ENCODE peak calls at places on chromosomes 5 and 9, in seven cellular contexts. U is H1, Q is SK-N-SH, H is HepG2, F is K562, M is GM12878, Z is GM12892. J is an unnamed sample.

GRCh38 chr9:18692240-18692639 is 218.3 kb downstream of the ADAMTSL1 start:
- DNase-seq in U (no peak), Q (no peak), H (no peak), F (no peak), M (no peak), Z (no peak), J (no peak)

GRCh38 chr9:136354592-136355085 is 8.9 kb downstream of the DNLZ start:
- DNase-seq in U (no peak), Q (no peak), H (no peak), F (peak), M (no peak), Z (no peak), J (no peak)

GRCh38 chr5:127425868-127426267 is 91.6 kb upstream of the PRRC1 start:
- DNase-seq in U (no peak), Q (peak), H (no peak), F (no peak), M (no peak), Z (no peak), J (no peak)

GRCh38 chr5:37090781-37091180 is 158.4 kb downstream of the CPLANE1 start:
- DNase-seq in U (no peak), Q (no peak), H (no peak), F (no peak), M (no peak), Z (no peak), J (no peak)

GRCh38 chr5:61275841-61276240 is 56.2 kb upstream of the ZSWIM6 start:
- DNase-seq in U (no peak), Q (no peak), H (no peak), F (peak), M (no peak), Z (no peak), J (no peak)

GRCh38 chr5:176364765-176365662 is at the start of gene ARL10:
- DNase-seq in U (peak), Q (peak), H (no peak), F (no peak), M (no peak), Z (peak), J (peak)

GRCh38 chr9:3262831-3263544 is 262.8 kb downstream of the RFX3 start:
- DNase-seq in U (no peak), Q (no peak), H (no peak), F (no peak), M (no peak), Z (no peak), J (no peak)

GRCh38 chr5:150538007-150538917 is 30.3 kb downstream of the NDST1 start:
- DNase-seq in U (no peak), Q (no peak), H (no peak), F (peak), M (no peak), Z (no peak), J (no peak)

GRCh38 chr9:20729545-20729944 is 45.5 kb downstream of the FOCAD start:
- DNase-seq in U (no peak), Q (no peak), H (no peak), F (no peak), M (no peak), Z (no peak), J (no peak)

GRCh38 chr5:1795506-1795905 is 4.1 kb downstream of the MRPL36 start:
- DNase-seq in U (no peak), Q (no peak), H (no peak), F (no peak), M (no peak), Z (no peak), J (no peak)

GRCh38 chr5:128674837-128675446 is 136.9 kb upstream of the FBN2 start:
- DNase-seq in U (peak), Q (peak), H (peak), F (peak), M (no peak), Z (no peak), J (peak)

GRCh38 chr9:137785704-137786161 is 91.8 kb upstream of the CACNA1B start:
- DNase-seq in U (no peak), Q (no peak), H (peak), F (no peak), M (no peak), Z (no peak), J (no peak)

GRCh38 chr5:37664551-37664950 is 175.3 kb downstream of the GDNF start:
- DNase-seq in U (no peak), Q (no peak), H (no peak), F (no peak), M (no peak), Z (no peak), J (no peak)

GRCh38 chr9:82584349-82584846 is 478.5 kb downstream of the RASEF start:
- DNase-seq in U (no peak), Q (no peak), H (no peak), F (no peak), M (no peak), Z (no peak), J (no peak)

GRCh38 chr9:21810388-21810787 is 8.0 kb downstream of the MTAP start:
- DNase-seq in U (no peak), Q (no peak), H (no peak), F (no peak), M (no peak), Z (no peak), J (no peak)

GRCh38 chr9:38186372-38187115 is 117.5 kb upstream of the SHB start:
- DNase-seq in U (no peak), Q (no peak), H (no peak), F (no peak), M (no peak), Z (no peak), J (no peak)

GRCh38 chr5:683619-684481 is 9.3 kb downstream of the TPPP start:
- DNase-seq in U (no peak), Q (no peak), H (no peak), F (no peak), M (no peak), Z (peak), J (no peak)

GRCh38 chr5:108523360-108523759 is 141.5 kb upstream of the FBXL17 start:
- DNase-seq in U (no peak), Q (no peak), H (no peak), F (no peak), M (no peak), Z (no peak), J (no peak)

GRCh38 chr9:137445275-137445807 is 4.2 kb upstream of the ENTPD8 start:
- DNase-seq in U (peak), Q (peak), H (peak), F (peak), M (peak), Z (peak), J (peak)

GRCh38 chr5:38509185-38509584 is 47.3 kb downstream of the LIFR start:
- DNase-seq in U (no peak), Q (no peak), H (no peak), F (no peak), M (no peak), Z (no peak), J (no peak)

GRCh38 chr5:11258001-11258400 is 497.0 kb upstream of the DAP start:
- DNase-seq in U (no peak), Q (no peak), H (no peak), F (no peak), M (no peak), Z (no peak), J (no peak)

GRCh38 chr5:126410623-126411022 is 12.6 kb upstream of the GRAMD2B start:
- DNase-seq in U (no peak), Q (no peak), H (no peak), F (no peak), M (no peak), Z (no peak), J (no peak)

GRCh38 chr5:61706751-61707150 is 374.7 kb downstream of the ZSWIM6 start:
- DNase-seq in U (no peak), Q (no peak), H (no peak), F (no peak), M (no peak), Z (no peak), J (no peak)

GRCh38 chr9:33265211-33265885 is 499 bp downstream of the CHMP5 start:
- DNase-seq in U (no peak), Q (no peak), H (no peak), F (no peak), M (no peak), Z (no peak), J (no peak)

GRCh38 chr5:80245986-80246781 is 9.7 kb downstream of the SERINC5 start:
- DNase-seq in U (no peak), Q (no peak), H (peak), F (no peak), M (no peak), Z (no peak), J (no peak)

GRCh38 chr5:151094054-151094858 is 13.4 kb upstream of the TNIP1 start:
- DNase-seq in U (no peak), Q (no peak), H (no peak), F (no peak), M (no peak), Z (peak), J (no peak)

GRCh38 chr5:54387659-54388232 is 67.8 kb upstream of the HSPB3 start:
- DNase-seq in U (no peak), Q (no peak), H (no peak), F (no peak), M (no peak), Z (no peak), J (no peak)

GRCh38 chr9:87641067-87641466 is 84.9 kb upstream of the CTSL start:
- DNase-seq in U (no peak), Q (no peak), H (no peak), F (no peak), M (no peak), Z (no peak), J (no peak)

GRCh38 chr5:38925154-38925925 is 79.5 kb downstream of the OSMR start:
- DNase-seq in U (no peak), Q (no peak), H (no peak), F (no peak), M (no peak), Z (no peak), J (no peak)

GRCh38 chr9:103335461-103335860 is 340.3 kb downstream of the CYLC2 start:
- DNase-seq in U (no peak), Q (no peak), H (no peak), F (no peak), M (no peak), Z (no peak), J (no peak)

GRCh38 chr5:90055831-90056328 is 353.7 kb downstream of the CETN3 start:
- DNase-seq in U (no peak), Q (no peak), H (no peak), F (no peak), M (no peak), Z (no peak), J (no peak)

GRCh38 chr9:104775961-104776360 is 12.0 kb downstream of the NIPSNAP3B start:
- DNase-seq in U (no peak), Q (no peak), H (no peak), F (no peak), M (no peak), Z (no peak), J (no peak)

GRCh38 chr9:6938447-6938846 is 180.7 kb downstream of the KDM4C start:
- DNase-seq in U (no peak), Q (no peak), H (peak), F (no peak), M (no peak), Z (no peak), J (no peak)

GRCh38 chr9:2427016-2427891 is 194.3 kb upstream of the VLDLR start:
- DNase-seq in U (no peak), Q (no peak), H (no peak), F (no peak), M (no peak), Z (no peak), J (no peak)

GRCh38 chr5:132491368-132492364 is 1.1 kb upstream of the IRF1 start:
- DNase-seq in U (peak), Q (no peak), H (no peak), F (no peak), M (no peak), Z (no peak), J (no peak)

GRCh38 chr5:37448941-37449340 is 69.8 kb downstream of the WDR70 start:
- DNase-seq in U (no peak), Q (no peak), H (no peak), F (no peak), M (no peak), Z (no peak), J (no peak)

GRCh38 chr5:35618297-35618636 is 604 bp downstream of the SPEF2 start:
- DNase-seq in U (no peak), Q (no peak), H (no peak), F (no peak), M (no peak), Z (no peak), J (peak)

DNA sequence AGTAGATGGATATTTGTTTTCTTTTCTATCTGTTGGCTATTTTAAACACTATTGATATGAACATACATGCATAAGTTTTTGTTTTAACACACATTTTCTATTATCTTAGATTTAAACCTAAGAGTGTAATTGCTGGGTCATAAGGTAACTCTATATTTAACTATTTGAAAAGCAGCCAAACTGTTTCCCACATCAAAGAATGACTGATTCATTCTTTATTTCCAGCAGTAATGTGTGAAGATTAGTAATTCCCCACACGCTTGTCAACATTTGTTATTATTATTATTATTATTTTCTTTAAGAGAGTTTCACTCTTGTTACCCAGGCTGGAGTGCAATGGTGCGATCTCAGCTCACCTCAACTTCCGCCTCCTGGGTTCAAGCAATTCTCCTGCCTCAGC is 1495.8 kb downstream of the EFNA5 start:
- DNase-seq in U (no peak), Q (no peak), H (no peak), F (no peak), M (no peak), Z (no peak), J (no peak)
- TF ChIP-seq POLR2AphosphoS5 in U (no peak), Q (no peak), H (no peak), F (no peak), M (no peak), Z (no peak), J (no peak)

GRCh38 chr9:92468206-92468605 is 14.1 kb downstream of the ASPN start:
- DNase-seq in U (no peak), Q (no peak), H (no peak), F (no peak), M (no peak), Z (no peak), J (no peak)

GRCh38 chr9:92467041-92467440 is 15.3 kb downstream of the ASPN start:
- DNase-seq in U (no peak), Q (no peak), H (no peak), F (no peak), M (no peak), Z (no peak), J (no peak)

GRCh38 chr9:92467511-92467910 is 14.8 kb downstream of the ASPN start:
- DNase-seq in U (no peak), Q (no peak), H (no peak), F (no peak), M (no peak), Z (no peak), J (no peak)

GRCh38 chr9:92463387-92463786 is 18.9 kb downstream of the ASPN start:
- DNase-seq in U (no peak), Q (no peak), H (no peak), F (no peak), M (no peak), Z (no peak), J (no peak)

GRCh38 chr9:92463989-92464388 is 18.3 kb downstream of the ASPN start:
- DNase-seq in U (no peak), Q (no peak), H (no peak), F (no peak), M (no peak), Z (no peak), J (no peak)
- TF ChIP-seq TAF1 in U (no peak), Q (no peak), H (no peak), F (no peak), M (no peak), Z (no peak), J (no peak)

GRCh38 chr9:72041369-72041768 is 19.0 kb downstream of the C9orf57 start:
- DNase-seq in U (no peak), Q (no peak), H (no peak), F (no peak), M (no peak), Z (no peak), J (no peak)

GRCh38 chr9:72042928-72043327 is 17.5 kb downstream of the C9orf57 start:
- DNase-seq in U (no peak), Q (no peak), H (no peak), F (no peak), M (no peak), Z (no peak), J (no peak)

GRCh38 chr9:72039532-72039931 is 20.9 kb downstream of the C9orf57 start:
- DNase-seq in U (no peak), Q (no peak), H (no peak), F (no peak), M (peak), Z (no peak), J (no peak)

GRCh38 chr9:72044095-72044494 is 16.3 kb downstream of the C9orf57 start:
- DNase-seq in U (no peak), Q (no peak), H (no peak), F (no peak), M (no peak), Z (no peak), J (no peak)

GRCh38 chr9:72041775-72042194 is 18.6 kb downstream of the C9orf57 start:
- DNase-seq in U (no peak), Q (no peak), H (no peak), F (peak), M (peak), Z (no peak), J (no peak)
- TF ChIP-seq POLR2AphosphoS5 in U (no peak), Q (no peak), H (no peak), F (no peak), M (no peak), Z (no peak), J (no peak)

DNA sequence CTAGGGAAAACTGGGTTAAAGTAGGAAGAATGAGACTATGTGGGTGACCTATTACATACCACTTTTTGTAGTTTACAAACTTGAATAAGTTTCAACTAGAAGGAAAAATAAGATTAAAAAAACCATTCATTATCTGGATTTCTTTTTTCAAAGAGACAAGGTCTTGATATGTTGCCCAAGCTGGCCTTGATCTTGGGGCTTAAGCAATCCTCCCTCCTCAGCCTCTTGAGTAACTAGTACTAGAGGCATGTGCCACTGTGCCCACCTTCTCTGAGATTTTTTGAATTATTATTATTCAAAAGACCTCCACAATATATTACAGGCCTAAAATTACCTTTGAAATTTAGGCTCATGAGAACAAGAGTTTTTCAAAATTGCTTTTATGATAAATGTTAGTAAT is 63.2 kb downstream of the NR2F1-AS1 start:
- DNase-seq in U (no peak), Q (no peak), H (no peak), F (no peak), M (no peak), Z (no peak), J (no peak)
- TF ChIP-seq TAF1 in U (no peak), Q (no peak), H (no peak), F (no peak), M (no peak), Z (no peak), J (no peak)

GRCh38 chr9:13721481-13722235 is 442.2 kb upstream of the MPDZ start:
- DNase-seq in U (no peak), Q (no peak), H (no peak), F (no peak), M (no peak), Z (no peak), J (no peak)
- TF ChIP-seq POLR2AphosphoS5 in U (no peak), Q (no peak), H (no peak), F (no peak), M (no peak), Z (no peak), J (no peak)

DNA sequence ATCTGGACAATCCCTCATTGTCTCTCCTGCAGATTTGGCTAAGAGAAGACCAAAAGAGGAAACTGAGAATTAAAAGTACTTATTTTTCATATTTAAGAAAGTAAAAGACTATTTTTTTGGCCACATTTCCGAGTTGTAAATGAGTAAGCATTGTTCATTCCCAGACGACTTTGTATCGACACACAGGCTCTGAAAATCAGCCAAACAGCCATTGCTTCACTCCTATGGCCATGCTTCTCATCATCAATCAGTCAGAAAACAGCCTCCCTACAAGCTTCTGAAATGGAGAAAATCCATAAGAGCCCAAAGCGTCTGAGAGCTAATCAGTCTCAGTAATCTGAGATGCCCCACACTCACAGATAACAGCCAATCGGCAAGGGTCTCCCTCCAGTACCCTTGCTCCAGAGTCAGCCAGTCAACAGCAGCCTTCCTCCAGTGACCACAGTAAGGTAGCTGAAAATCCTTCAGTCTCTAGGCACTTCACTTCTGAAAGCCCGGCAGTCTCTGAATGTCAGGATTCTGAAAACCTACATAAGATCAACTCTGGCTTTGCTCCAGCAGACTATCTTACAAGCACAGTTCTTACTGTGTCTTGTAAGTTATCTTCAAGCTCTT is 31.0 kb downstream of the CDO1 start:
- DNase-seq in U (peak), Q (no peak), H (no peak), F (no peak), M (no peak), Z (no peak), J (no peak)
- TF ChIP-seq TAF1 in U (peak), Q (no peak), H (no peak), F (no peak), M (no peak), Z (no peak), J (no peak)

DNA sequence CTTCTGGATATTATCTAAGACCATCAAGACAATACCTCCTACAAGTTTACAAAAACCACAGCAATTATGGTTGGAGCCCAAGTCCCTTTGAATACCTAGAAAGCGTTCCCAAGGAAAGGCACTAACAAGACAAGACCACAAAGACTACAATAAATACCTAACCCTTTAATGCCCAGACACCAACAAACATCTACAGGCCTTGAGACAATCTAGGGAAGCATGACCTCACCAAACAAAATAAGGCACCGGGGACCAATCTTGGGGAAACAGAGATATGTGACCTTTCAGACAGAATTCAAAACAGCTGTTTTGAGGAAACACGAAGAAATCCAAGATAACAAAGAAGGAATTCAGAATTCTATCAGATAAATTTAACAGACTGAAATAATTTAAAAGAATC is 37.8 kb downstream of the OXCT1 start:
- DNase-seq in U (no peak), Q (no peak), H (no peak), F (no peak), M (no peak), Z (no peak), J (no peak)
- TF ChIP-seq POLR2AphosphoS5 in U (no peak), Q (no peak), H (no peak), F (no peak), M (no peak), Z (no peak), J (no peak)